ENCODE peak calls at places on chromosomes 2 and 18, in seven cellular contexts. J is thyroid gland; G is thoracic aorta; N is effector memory CD4-positive, alpha-beta T cell; P is ascending aorta; K is heart left ventricle; S is astrocyte. W is an unnamed sample. For H3K4me1, the result is how much of the 10 kb centered on the place peaks cover.

GRCh38 chr2:122710049-122710448 is 954.6 kb downstream of the TSN start:
- DNase-seq in J (no peak), G (no peak), N (no peak), P (no peak), K (no peak), S (no peak), W (no peak)

GRCh38 chr2:15678894-15679293 is 87.2 kb downstream of the DDX1 start:
- DNase-seq in J (no peak), G (no peak), N (no peak), P (no peak), K (no peak), S (no peak), W (no peak)

GRCh38 chr2:34332813-34333212 is 733.7 kb upstream of the FAM98A start:
- DNase-seq in J (no peak), G (no peak), N (no peak), P (no peak), K (no peak), S (no peak), W (no peak)

GRCh38 chr18:52045946-52046345 is 294.1 kb upstream of the DCC start:
- DNase-seq in J (no peak), G (no peak), N (no peak), P (no peak), K (no peak), S (no peak), W (no peak)

GRCh38 chr18:67302043-67302442 is 214.5 kb downstream of the DSEL start:
- DNase-seq in J (no peak), G (no peak), N (no peak), P (no peak), K (no peak), S (peak), W (no peak)

GRCh38 chr18:5772706-5773105 is 122.6 kb downstream of the TMEM200C start:
- DNase-seq in J (no peak), G (no peak), N (no peak), P (no peak), K (no peak), S (no peak), W (no peak)

GRCh38 chr2:189799531-189799930 is 15.3 kb downstream of the PMS1 start:
- DNase-seq in J (no peak), G (no peak), N (no peak), P (no peak), K (no peak), S (peak), W (no peak)

GRCh38 chr2:169046440-169047151 is 15.5 kb upstream of the ABCB11 start:
- DNase-seq in J (no peak), G (no peak), N (no peak), P (no peak), K (no peak), S (no peak), W (no peak)

GRCh38 chr2:98712145-98712544 is 18.8 kb downstream of the MGAT4A start:
- DNase-seq in J (no peak), G (no peak), N (no peak), P (no peak), K (no peak), S (no peak), W (no peak)

GRCh38 chr2:149860276-149860921 is 272.8 kb upstream of the MMADHC start:
- DNase-seq in J (peak), G (no peak), N (no peak), P (no peak), K (peak), S (peak), W (peak)

GRCh38 chr2:61660511-61661388 is 122.6 kb upstream of the XPO1 start:
- DNase-seq in J (no peak), G (no peak), N (no peak), P (no peak), K (peak), S (no peak), W (peak)

GRCh38 chr2:61662990-61663389 is 124.8 kb upstream of the XPO1 start:
- DNase-seq in J (no peak), G (no peak), N (no peak), P (no peak), K (no peak), S (no peak), W (no peak)

GRCh38 chr2:61658841-61659780 is 121.0 kb upstream of the XPO1 start:
- DNase-seq in J (no peak), G (no peak), N (no peak), P (no peak), K (no peak), S (peak), W (no peak)

GRCh38 chr2:61664190-61664589 is 126.0 kb upstream of the XPO1 start:
- DNase-seq in J (no peak), G (no peak), N (no peak), P (no peak), K (no peak), S (no peak), W (no peak)
- H3K4me1 ChIP-seq in J (under half), G (under half), N (under half), P (under half), K (under half), S (under half), W (under half)

GRCh38 chr2:28644760-28645159 is 106.9 kb upstream of the PPP1CB start:
- DNase-seq in J (no peak), G (no peak), N (no peak), P (no peak), K (peak), S (peak), W (peak)
- H3K27ac ChIP-seq in J (no peak), G (peak), N (no peak), P (peak), K (no peak), S (no peak), W (peak)

GRCh38 chr18:77015176-77015575 is 117.4 kb downstream of the MBP start:
- DNase-seq in J (no peak), G (no peak), N (no peak), P (no peak), K (no peak), S (no peak), W (no peak)

GRCh38 chr18:77019641-77020040 is 112.9 kb downstream of the MBP start:
- DNase-seq in J (no peak), G (no peak), N (no peak), P (no peak), K (no peak), S (no peak), W (no peak)

GRCh38 chr18:77016936-77017335 is 115.6 kb downstream of the MBP start:
- DNase-seq in J (peak), G (no peak), N (no peak), P (no peak), K (no peak), S (no peak), W (no peak)

GRCh38 chr18:77016133-77016839 is 116.3 kb downstream of the MBP start:
- DNase-seq in J (no peak), G (no peak), N (no peak), P (no peak), K (no peak), S (no peak), W (no peak)

GRCh38 chr18:77017355-77017754 is 115.2 kb downstream of the MBP start:
- DNase-seq in J (peak), G (no peak), N (no peak), P (no peak), K (no peak), S (no peak), W (no peak)
- H3K4me1 ChIP-seq in J (under half), G (under half), N (under half), P (under half), K (under half), S (under half), W (under half)

GRCh38 chr2:240727439-240727838 is 35.8 kb downstream of the AQP12A start:
- DNase-seq in J (no peak), G (no peak), N (no peak), P (no peak), K (no peak), S (no peak), W (peak)

GRCh38 chr2:240728361-240728760 is 36.7 kb downstream of the AQP12A start:
- DNase-seq in J (no peak), G (no peak), N (no peak), P (no peak), K (no peak), S (no peak), W (no peak)

GRCh38 chr2:240727913-240728312 is 36.2 kb downstream of the AQP12A start:
- DNase-seq in J (no peak), G (no peak), N (no peak), P (no peak), K (no peak), S (no peak), W (no peak)

GRCh38 chr2:240730506-240731326 is 39.0 kb downstream of the AQP12A start:
- DNase-seq in J (no peak), G (no peak), N (no peak), P (no peak), K (no peak), S (no peak), W (no peak)

DNA sequence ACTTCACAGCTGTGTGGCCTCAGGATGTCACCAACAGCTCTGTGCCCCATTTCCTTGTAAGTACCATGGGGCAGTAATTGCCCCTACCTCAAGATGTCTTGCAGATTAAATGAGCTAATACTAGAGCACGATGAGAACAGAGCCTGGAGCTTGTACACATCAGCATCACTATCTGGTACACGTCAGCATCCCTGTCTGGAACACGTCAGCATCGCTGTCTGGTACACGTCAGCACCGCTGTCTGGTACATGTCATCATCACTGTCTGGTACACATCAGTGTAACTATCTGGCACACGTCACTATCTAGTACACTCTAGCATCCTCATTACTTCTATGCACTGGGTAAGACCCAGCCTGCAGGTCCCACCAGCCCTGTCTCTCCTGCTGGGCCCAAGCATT is 37.2 kb downstream of the AQP12A start:
- DNase-seq in J (no peak), G (no peak), N (no peak), P (no peak), K (no peak), S (no peak), W (peak)
- H3K27ac ChIP-seq in J (no peak), G (no peak), N (no peak), P (no peak), K (no peak), S (no peak), W (no peak)

GRCh38 chr18:47484068-47484467 is 232.6 kb upstream of the SKOR2 start:
- DNase-seq in J (no peak), G (no peak), N (no peak), P (no peak), K (no peak), S (no peak), W (no peak)

GRCh38 chr18:47490882-47491281 is 239.4 kb upstream of the SKOR2 start:
- DNase-seq in J (no peak), G (no peak), N (no peak), P (no peak), K (peak), S (no peak), W (no peak)

GRCh38 chr18:47480166-47480565 is 228.7 kb upstream of the SKOR2 start:
- DNase-seq in J (no peak), G (no peak), N (no peak), P (no peak), K (no peak), S (no peak), W (no peak)

GRCh38 chr18:47485221-47485797 is 233.8 kb upstream of the SKOR2 start:
- DNase-seq in J (no peak), G (no peak), N (no peak), P (no peak), K (peak), S (no peak), W (no peak)
- H3K4me1 ChIP-seq in J (under half), G (under half), N (under half), P (under half), K (under half), S (under half), W (under half)

GRCh38 chr2:113226462-113226861 is 52.3 kb downstream of the PAX8 start:
- DNase-seq in J (no peak), G (no peak), N (no peak), P (no peak), K (no peak), S (no peak), W (no peak)
- H3K27ac ChIP-seq in J (peak), G (no peak), N (no peak), P (no peak), K (no peak), S (no peak), W (no peak)

GRCh38 chr2:173793649-173794565 is 171.3 kb downstream of the SP3 start:
- DNase-seq in J (no peak), G (no peak), N (no peak), P (no peak), K (no peak), S (no peak), W (no peak)
- H3K4me1 ChIP-seq in J (under half), G (under half), N (under half), P (under half), K (under half), S (under half), W (under half)

DNA sequence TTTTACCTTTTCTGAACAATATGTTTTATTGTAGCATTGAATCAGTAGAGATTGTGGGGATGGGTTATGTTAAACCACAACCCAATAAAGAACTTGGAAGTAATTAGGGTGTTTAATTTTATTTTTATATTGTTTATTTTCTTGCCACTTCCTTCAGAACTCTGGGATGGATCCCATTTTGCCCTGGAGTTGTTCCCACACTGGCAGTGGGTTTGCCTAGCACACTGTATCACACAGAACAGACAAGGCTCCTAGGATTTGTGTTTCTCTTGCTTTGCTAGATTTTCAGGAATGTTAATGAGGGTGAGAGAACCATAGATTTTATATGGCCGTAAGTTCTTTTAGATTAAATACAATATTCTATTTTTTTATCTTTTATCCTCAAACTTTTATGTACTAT is 59.0 kb downstream of the TANK start:
- DNase-seq in J (no peak), G (no peak), N (no peak), P (no peak), K (no peak), S (no peak), W (no peak)
- H3K27ac ChIP-seq in J (no peak), G (no peak), N (no peak), P (no peak), K (no peak), S (no peak), W (no peak)

GRCh38 chr2:134217924-134218323 is 35.9 kb upstream of the MGAT5 start:
- DNase-seq in J (no peak), G (no peak), N (no peak), P (no peak), K (no peak), S (peak), W (no peak)

GRCh38 chr2:134217316-134217715 is 36.6 kb upstream of the MGAT5 start:
- DNase-seq in J (no peak), G (no peak), N (peak), P (no peak), K (no peak), S (no peak), W (no peak)

GRCh38 chr2:134218414-134218813 is 35.5 kb upstream of the MGAT5 start:
- DNase-seq in J (no peak), G (no peak), N (no peak), P (no peak), K (no peak), S (no peak), W (no peak)

GRCh38 chr2:134218928-134219707 is 34.8 kb upstream of the MGAT5 start:
- DNase-seq in J (no peak), G (no peak), N (peak), P (no peak), K (peak), S (no peak), W (no peak)

DNA sequence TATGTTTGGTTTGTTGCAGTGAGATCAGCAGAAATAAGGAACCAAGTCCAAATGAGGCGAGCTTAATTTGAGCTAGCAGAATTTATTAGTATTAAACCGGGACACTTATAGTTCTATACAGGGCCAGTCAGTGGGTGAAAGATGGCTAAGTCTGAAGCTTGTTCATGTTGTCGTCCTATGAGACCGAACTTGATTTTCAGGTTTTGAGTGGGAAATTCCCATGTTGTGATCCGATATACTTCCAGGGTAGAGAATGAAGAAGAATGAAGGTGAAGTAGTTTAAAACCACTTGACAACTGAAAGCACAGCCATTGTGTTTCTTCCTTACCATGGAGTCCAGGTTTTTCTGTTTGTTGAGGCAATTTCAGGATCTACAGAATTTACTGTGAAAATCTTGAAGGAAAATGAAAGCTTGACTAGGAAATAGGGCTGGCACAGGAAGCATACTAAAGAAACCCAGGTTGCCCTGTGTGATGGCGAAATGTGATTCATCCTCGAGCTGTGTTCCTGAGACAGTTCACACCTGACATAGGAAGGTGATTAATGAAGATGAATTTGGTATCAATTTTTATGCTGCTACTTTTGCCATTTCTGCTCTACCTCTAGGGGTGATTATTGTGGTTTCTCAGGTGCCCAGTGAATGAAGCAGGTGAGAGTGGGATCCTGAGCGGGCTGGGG is 37.6 kb upstream of the MGAT5 start:
- DNase-seq in J (no peak), G (no peak), N (no peak), P (no peak), K (no peak), S (no peak), W (no peak)
- H3K4me1 ChIP-seq in J (under half), G (under half), N (under half), P (under half), K (half or more), S (under half), W (under half)

GRCh38 chr2:20403693-20404381 is 43.0 kb upstream of the RHOB start:
- DNase-seq in J (no peak), G (no peak), N (no peak), P (no peak), K (no peak), S (no peak), W (no peak)
- H3K27ac ChIP-seq in J (no peak), G (peak), N (no peak), P (no peak), K (no peak), S (no peak), W (no peak)

W was measured in right cardiac atrium.